ENCODE peak calls at places on chromosomes 16 and 17, in seven cellular contexts. K is PC-3, D is HFFc6, I is body of pancreas, Z is GM13977, P is SK-N-SH, M is A549. X is an unnamed sample.
A peak's percentile ranks its signal among the peaks of the same experiment; 100 is the strongest.

GRCh38 chr16:35296962-35297653 is 1837.7 kb downstream of the TP53TG3F start:
- DNase-seq in K (no peak), D (no peak), I (no peak), Z (no peak), P (no peak), M (no peak), X (no peak)

GRCh38 chr16:77336637-77337036 is 98.2 kb downstream of the ADAMTS18 start:
- DNase-seq in K (no peak), D (no peak), I (no peak), Z (no peak), P (no peak), M (no peak), X (no peak)

GRCh38 chr17:7782237-7782636 is 51.8 kb upstream of the KDM6B start:
- DNase-seq in K (peak; percentile 43), D (peak; percentile 49), I (no peak), Z (no peak), P (no peak), M (no peak), X (no peak)

GRCh38 chr16:30805370-30806169 is 18.6 kb upstream of the ZNF629 start:
- DNase-seq in K (peak; percentile 71), D (peak; percentile 56), I (peak; percentile 88), Z (peak; percentile 61), P (peak; percentile 96), M (peak; percentile 89), X (peak; percentile 88)

GRCh38 chr17:72502111-72502939 is 381.5 kb downstream of the SOX9 start:
- DNase-seq in K (no peak), D (no peak), I (peak; percentile 60), Z (no peak), P (no peak), M (no peak), X (no peak)

GRCh38 chr17:18219016-18219415 is 6.4 kb upstream of the LLGL1 start:
- DNase-seq in K (no peak), D (peak; percentile 45), I (no peak), Z (no peak), P (no peak), M (no peak), X (no peak)

GRCh38 chr17:82698974-82699442 is 510 bp upstream of the RAB40B start:
- DNase-seq in K (no peak), D (no peak), I (no peak), Z (no peak), P (no peak), M (no peak), X (no peak)

GRCh38 chr17:76145231-76146052 is 4.4 kb upstream of the FOXJ1 start:
- DNase-seq in K (no peak), D (no peak), I (no peak), Z (no peak), P (no peak), M (no peak), X (no peak)

GRCh38 chr17:74595037-74595436 is 3.0 kb upstream of the CD300LD start:
- DNase-seq in K (no peak), D (no peak), I (no peak), Z (no peak), P (no peak), M (no peak), X (no peak)

GRCh38 chr16:85416267-85417109 is 196.6 kb upstream of the GSE1 start:
- DNase-seq in K (peak; percentile 71), D (peak; percentile 13), I (peak; percentile 82), Z (peak; percentile 84), P (peak; percentile 79), M (peak; percentile 76), X (peak; percentile 67)

GRCh38 chr17:64038331-64039105 is 18.1 kb upstream of the ICAM2 start:
- DNase-seq in K (no peak), D (no peak), I (no peak), Z (no peak), P (no peak), M (no peak), X (no peak)

GRCh38 chr16:74716355-74716754 is 15.7 kb upstream of the MLKL start:
- DNase-seq in K (no peak), D (no peak), I (no peak), Z (no peak), P (peak; percentile 10), M (no peak), X (no peak)

GRCh38 chr17:16488572-16488997 is 3.4 kb downstream of the LRRC75A start:
- DNase-seq in K (no peak), D (no peak), I (peak; percentile 33), Z (no peak), P (no peak), M (no peak), X (no peak)

DNA sequence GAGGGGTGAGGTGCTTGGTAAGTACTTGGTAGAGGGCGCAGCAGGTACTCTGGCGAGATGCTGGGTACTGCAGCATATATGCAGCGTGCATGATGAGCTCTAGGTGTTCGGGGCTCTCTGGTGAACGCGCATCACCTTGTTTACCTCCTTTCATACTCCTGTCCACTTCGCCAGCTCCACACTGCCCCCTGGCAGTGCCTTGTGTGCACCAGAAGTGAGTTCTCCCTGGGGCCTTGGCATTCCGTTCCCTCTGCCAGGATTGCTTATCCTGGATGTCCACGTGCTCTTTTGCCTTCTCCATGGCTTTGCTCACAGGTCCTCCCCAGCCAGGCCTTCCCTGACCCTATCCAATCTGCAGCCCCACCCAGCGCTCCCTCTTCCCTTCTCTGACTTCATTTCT is 154.2 kb downstream of the MRM1 start:
- DNase-seq in K (peak; percentile 46), D (no peak), I (no peak), Z (peak; percentile 53), P (peak; percentile 68), M (peak; percentile 70), X (peak; percentile 66)
- TF ChIP-seq CTCF in K (peak; percentile 50), D (peak; percentile 54), I (no peak), Z (peak; percentile 49), P (peak; percentile 24), M (peak; percentile 56), X (peak; percentile 63)

DNA sequence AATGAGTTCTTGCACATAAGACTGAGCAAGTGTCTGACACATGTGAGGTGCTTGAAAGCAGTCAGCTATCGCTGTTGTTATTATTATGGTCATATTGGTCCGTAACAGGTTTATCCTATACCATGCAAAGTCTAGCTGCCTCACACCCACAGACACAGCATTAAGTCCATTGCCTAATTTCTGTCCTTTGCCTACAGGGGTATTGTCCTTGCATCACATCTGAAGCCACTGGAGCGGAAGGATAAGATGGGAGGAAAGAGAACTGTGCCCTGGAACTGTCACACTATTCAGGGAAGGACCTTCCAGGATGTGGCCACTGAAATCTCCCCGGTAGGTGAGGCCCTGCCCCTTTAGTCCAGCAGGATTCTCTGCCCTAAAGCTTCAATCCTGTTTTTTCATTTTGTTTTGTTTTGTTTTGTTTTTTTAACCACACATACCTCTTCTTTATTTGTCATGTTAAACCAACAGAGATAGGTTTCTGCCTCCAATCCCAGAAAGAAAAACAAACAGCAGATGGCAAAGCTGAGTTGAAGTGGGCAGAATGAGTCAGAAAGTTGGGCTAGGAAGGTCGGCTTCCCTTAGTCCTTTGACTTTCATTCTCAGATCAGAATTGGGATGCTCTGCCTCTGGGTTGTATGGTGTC is 2.2 kb upstream of the EFTUD2 start:
- DNase-seq in K (peak; percentile 93), D (peak; percentile 83), I (no peak), Z (no peak), P (no peak), M (no peak), X (no peak)
- TF ChIP-seq CTCF in K (peak; percentile 69), D (peak; percentile 60), I (no peak), Z (no peak), P (peak; percentile 53), M (no peak), X (no peak)

GRCh38 chr17:79109584-79109983 is 35.0 kb downstream of the ENGASE start:
- DNase-seq in K (peak; percentile 20), D (no peak), I (no peak), Z (no peak), P (peak; percentile 79), M (peak; percentile 50), X (no peak)
- TF ChIP-seq CTCF in K (peak; percentile 66), D (no peak), I (no peak), Z (no peak), P (peak; percentile 48), M (peak; percentile 50), X (peak; percentile 62)

GRCh38 chr16:1063728-1064127 is 8.8 kb upstream of the SSTR5 start:
- DNase-seq in K (no peak), D (no peak), I (no peak), Z (no peak), P (no peak), M (no peak), X (no peak)
- TF ChIP-seq CTCF in K (no peak), D (no peak), I (no peak), Z (no peak), P (no peak), M (no peak), X (no peak)

GRCh38 chr16:8964462-8964861 is 756 bp upstream of the USP7 start:
- DNase-seq in K (no peak), D (no peak), I (no peak), Z (no peak), P (no peak), M (no peak), X (no peak)

GRCh38 chr16:8963825-8964441 is at the start of gene USP7:
- DNase-seq in K (peak; percentile 84), D (peak; percentile 83), I (peak; percentile 91), Z (peak; percentile 98), P (peak; percentile 98), M (peak; percentile 78), X (peak; percentile 96)

GRCh38 chr16:8961811-8962390 is 1.8 kb downstream of the USP7 start:
- DNase-seq in K (peak; percentile 11), D (no peak), I (no peak), Z (peak; percentile 51), P (no peak), M (no peak), X (no peak)

GRCh38 chr16:8962393-8963009 is 1.2 kb downstream of the USP7 start:
- DNase-seq in K (peak; percentile 8), D (no peak), I (peak; percentile 33), Z (peak; percentile 74), P (peak; percentile 53), M (no peak), X (no peak)

DNA sequence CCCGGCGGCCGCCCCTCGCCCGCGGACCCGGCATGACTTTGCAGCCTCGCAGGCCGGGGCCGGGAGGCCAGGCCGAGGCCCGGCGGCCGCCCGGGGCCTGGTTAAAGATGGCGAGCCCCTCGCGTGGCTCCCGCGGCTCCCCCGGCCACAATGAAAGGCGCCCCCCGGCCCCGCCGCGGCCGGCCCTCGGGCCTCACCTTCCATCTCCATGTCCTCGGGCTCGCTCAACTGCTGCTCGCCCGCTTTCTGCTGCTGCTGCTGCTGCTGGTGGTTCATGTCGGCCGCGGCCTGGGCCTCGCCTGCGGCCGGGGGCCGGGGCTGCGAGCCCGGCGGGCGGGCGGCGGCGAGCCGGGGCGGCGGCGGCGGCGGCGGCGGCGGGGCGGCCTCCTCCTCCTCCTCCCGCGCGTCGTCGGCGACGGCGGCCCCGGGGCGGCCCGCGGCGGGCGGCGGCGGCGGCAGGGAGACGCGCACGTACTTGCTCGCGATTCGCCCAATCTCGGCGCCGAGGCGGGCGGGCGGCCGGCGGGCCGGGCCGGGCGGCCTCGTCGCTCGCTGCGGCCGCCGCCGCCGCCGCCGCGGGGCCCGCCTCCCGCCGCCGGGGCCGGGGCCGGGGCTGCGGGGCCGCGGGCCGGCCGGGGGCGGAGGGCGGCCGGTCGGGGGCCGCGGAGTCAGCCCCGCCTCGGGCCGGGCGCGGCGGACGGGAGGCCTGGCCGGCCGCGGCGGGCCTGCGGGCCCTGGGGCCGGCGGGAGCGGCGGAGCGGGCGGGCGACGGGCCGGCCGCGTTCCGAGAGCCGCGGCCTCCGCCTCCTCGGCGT is 489 bp downstream of the USP7 start:
- DNase-seq in K (no peak), D (no peak), I (peak; percentile 27), Z (no peak), P (peak; percentile 75), M (no peak), X (no peak)
- TF ChIP-seq CTCF in K (no peak), D (no peak), I (no peak), Z (no peak), P (no peak), M (no peak), X (no peak)